ENCODE peak calls at places on chromosomes 11 and 22, in eight cellular contexts. X, F, B, E, T, W, S and M are unnamed samples.

GRCh38 chr11:62491571-62492329 is 54.9 kb downstream of the AHNAK start:
- DNase-seq in T (no peak), X (no peak), B (no peak), S (no peak), W (no peak), F (no peak), E (no peak), M (no peak)

GRCh38 chr22:39664485-39665200 is 94.1 kb downstream of the CACNA1I start:
- DNase-seq in S (no peak), X (no peak), W (no peak), T (no peak), E (no peak), B (no peak), F (no peak), M (no peak)

GRCh38 chr22:20464096-20464614 is 26.5 kb upstream of the SCARF2 start:
- DNase-seq in F (no peak), T (no peak), W (no peak), E (no peak), X (no peak), B (no peak), S (no peak), M (peak; percentile 46)

GRCh38 chr11:47923667-47924066 is 56.7 kb upstream of the PTPRJ start:
- DNase-seq in E (peak; percentile 40), F (peak; percentile 62), W (peak; percentile 44), X (no peak), B (no peak), T (no peak), S (no peak), M (no peak)

GRCh38 chr11:66418168-66418985 is 2.5 kb upstream of the NPAS4 start:
- DNase-seq in S (peak; percentile 78), F (peak; percentile 48), T (peak; percentile 90), W (peak; percentile 94), B (peak; percentile 51), X (peak; percentile 91), E (peak; percentile 80), M (no peak)

GRCh38 chr11:68012843-68013610 is 2.9 kb downstream of the ALDH3B1 start:
- DNase-seq in T (peak; percentile 99), S (peak; percentile 66), E (no peak), W (peak; percentile 93), X (peak; percentile 40), B (no peak), F (no peak), M (peak; percentile 87)

GRCh38 chr11:14422052-14422813 is 63.2 kb upstream of the RRAS2 start:
- DNase-seq in B (peak; percentile 89), T (peak; percentile 97), W (peak; percentile 99), S (peak; percentile 92), X (peak; percentile 89), E (peak; percentile 88), F (peak; percentile 57), M (peak; percentile 81)

GRCh38 chr11:122721964-122722266 is 66.4 kb downstream of the UBASH3B start:
- DNase-seq in F (no peak), B (no peak), E (no peak), T (peak; percentile 90), X (no peak), S (no peak), W (peak; percentile 91), M (no peak)

GRCh38 chr22:23237201-23237798 is 57.0 kb downstream of the BCR start:
- DNase-seq in E (peak; percentile 88), W (peak; percentile 67), X (peak; percentile 75), S (peak; percentile 81), B (no peak), F (peak; percentile 44), T (no peak), M (no peak)

GRCh38 chr11:117490911-117491310 is 163.3 kb downstream of the CEP164 start:
- DNase-seq in W (no peak), T (no peak), S (no peak), F (no peak), E (no peak), B (no peak), X (no peak), M (no peak)

GRCh38 chr11:22337571-22338464 is at the start of gene SLC17A6:
- DNase-seq in X (no peak), T (peak; percentile 57), B (no peak), E (no peak), S (no peak), W (peak; percentile 27), F (no peak), M (no peak)

GRCh38 chr11:10937416-10937815 is 79.6 kb upstream of the ZBED5 start:
- DNase-seq in B (no peak), W (no peak), E (no peak), F (no peak), S (no peak), T (no peak), X (no peak), M (no peak)

GRCh38 chr11:97140885-97141494 is 751.2 kb downstream of the JRKL start:
- DNase-seq in S (no peak), E (no peak), B (no peak), F (no peak), X (no peak), T (peak; percentile 43), W (peak; percentile 14), M (no peak)

GRCh38 chr22:37174964-37175363 is 13.1 kb downstream of the C1QTNF6 start:
- DNase-seq in X (no peak), W (no peak), E (no peak), B (no peak), T (no peak), S (no peak), F (no peak), M (no peak)

GRCh38 chr11:78469905-78470304 is 52.3 kb upstream of the GAB2 start:
- DNase-seq in F (no peak), B (no peak), X (no peak), W (no peak), S (no peak), T (no peak), E (no peak), M (no peak)

DNA sequence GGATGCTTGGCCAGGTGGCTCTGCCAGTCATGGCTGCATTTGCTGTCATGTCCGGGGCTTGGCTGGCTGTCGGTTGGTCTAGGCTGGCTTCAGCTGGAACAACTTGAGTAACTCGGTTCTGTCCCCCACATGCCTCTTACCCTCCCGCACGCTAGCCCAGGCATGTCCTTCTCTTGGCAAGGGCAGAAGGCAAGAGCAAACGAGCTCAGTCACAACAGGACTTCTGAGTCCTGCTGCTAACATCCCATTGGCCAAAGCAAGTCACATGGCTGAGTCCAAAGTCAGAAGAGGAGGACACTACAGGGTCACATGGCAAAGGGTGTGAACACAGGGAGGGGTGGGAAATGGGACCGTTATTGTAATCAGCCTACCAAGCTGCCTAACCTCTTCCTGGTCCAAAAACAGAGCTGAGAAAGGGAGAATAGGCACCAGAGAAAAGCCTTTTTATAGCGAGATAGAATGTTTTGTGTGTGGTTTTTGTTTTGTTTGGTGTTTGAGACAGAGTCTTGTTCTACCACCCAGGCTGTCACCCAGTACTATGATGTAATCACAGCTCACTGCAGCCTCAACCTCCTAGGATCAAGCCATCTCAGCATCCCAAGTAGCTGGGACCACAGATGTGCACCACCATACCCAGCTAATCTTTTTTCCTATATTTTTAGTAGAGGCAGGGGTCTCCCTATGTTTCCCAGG is 81.9 kb downstream of the MN1 start:
- DNase-seq in X (no peak), E (no peak), B (no peak), S (no peak), F (no peak), W (peak; percentile 22), T (no peak), M (peak; percentile 42)
- H3K4me3 ChIP-seq in X (no peak overlapping the region), E (no peak overlapping the region), B (no peak overlapping the region), S (no peak overlapping the region), F (no peak overlapping the region), W (no peak overlapping the region), T (no peak overlapping the region), M (no peak overlapping the region)

DNA sequence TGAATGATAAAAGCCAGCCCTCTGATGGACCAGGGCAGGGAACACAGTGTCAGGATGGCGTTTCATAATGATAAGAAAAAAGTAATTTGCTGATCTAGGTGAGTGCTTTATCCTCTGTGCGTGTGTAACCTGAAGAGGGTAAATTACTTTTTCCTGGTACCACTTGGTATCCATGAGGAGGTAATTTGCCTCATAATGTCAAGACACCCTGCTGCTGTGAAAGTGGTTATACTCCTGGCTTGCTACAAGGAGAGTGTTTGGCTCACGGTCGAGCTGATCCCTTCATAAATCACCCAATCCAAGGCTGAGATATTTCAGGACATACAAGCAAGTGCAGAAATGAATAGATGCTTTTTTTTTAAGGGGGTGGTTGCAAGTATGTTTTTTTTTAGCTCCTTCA is 207.2 kb upstream of the PGR start:
- DNase-seq in F (no peak), T (no peak), B (no peak), E (no peak), X (no peak), S (no peak), W (no peak), M (no peak)
- H3K27ac ChIP-seq in F (no peak overlapping the region), T (no peak overlapping the region), B (no peak overlapping the region), E (no peak overlapping the region), X (no peak overlapping the region), S (no peak overlapping the region), W (no peak overlapping the region), M (no peak overlapping the region)

DNA sequence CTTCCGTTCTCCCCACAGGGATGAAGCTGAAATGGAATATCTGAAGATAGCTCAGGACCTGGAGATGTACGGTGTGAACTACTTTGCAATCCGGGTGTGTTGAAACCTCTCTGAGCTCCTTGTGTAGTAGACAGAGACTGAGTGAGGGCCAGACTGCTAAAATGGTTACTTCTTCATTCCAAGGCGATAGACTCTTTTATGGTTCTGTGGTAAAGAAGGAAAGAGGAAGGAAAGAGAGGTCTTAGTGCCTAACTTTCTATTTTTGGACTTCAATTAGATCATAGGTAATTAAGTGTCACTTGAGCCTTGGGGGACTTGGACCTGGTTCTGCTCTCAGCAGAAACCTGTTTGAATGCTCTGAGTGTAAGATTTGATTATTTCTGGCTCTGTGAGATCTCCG is 54.7 kb downstream of the NF2 start:
- DNase-seq in T (no peak), E (no peak), W (no peak), X (no peak), F (no peak), B (no peak), S (no peak), M (no peak)
- H3K36me3 ChIP-seq in T (peaks cover 40% of the 10 kb centered on the region), E (peaks cover 78% of the 10 kb centered on the region), W (peaks cover 11% of the 10 kb centered on the region), X (peaks cover 2% of the 10 kb centered on the region), F (peaks cover 83% of the 10 kb centered on the region), B (peaks cover 21% of the 10 kb centered on the region), S (no peaks in the 10 kb centered on the region), M (peaks cover 80% of the 10 kb centered on the region)

GRCh38 chr22:32622004-32622761 is 147.6 kb downstream of the FBXO7 start:
- DNase-seq in E (peak; percentile 62), F (no peak), W (peak; percentile 99), B (no peak), X (peak; percentile 57), S (peak; percentile 70), T (no peak), M (no peak)

GRCh38 chr22:32620992-32621391 is 146.4 kb downstream of the FBXO7 start:
- DNase-seq in W (no peak), B (no peak), T (no peak), E (no peak), S (no peak), F (no peak), X (no peak), M (no peak)

GRCh38 chr22:32619614-32620426 is 145.2 kb downstream of the FBXO7 start:
- DNase-seq in W (peak; percentile 87), F (no peak), T (peak; percentile 2), X (peak; percentile 57), E (peak; percentile 64), S (peak; percentile 66), B (no peak), M (no peak)

GRCh38 chr22:32622762-32623147 is 148.1 kb downstream of the FBXO7 start:
- DNase-seq in B (no peak), F (no peak), W (no peak), T (no peak), S (no peak), X (no peak), E (no peak), M (no peak)

DNA sequence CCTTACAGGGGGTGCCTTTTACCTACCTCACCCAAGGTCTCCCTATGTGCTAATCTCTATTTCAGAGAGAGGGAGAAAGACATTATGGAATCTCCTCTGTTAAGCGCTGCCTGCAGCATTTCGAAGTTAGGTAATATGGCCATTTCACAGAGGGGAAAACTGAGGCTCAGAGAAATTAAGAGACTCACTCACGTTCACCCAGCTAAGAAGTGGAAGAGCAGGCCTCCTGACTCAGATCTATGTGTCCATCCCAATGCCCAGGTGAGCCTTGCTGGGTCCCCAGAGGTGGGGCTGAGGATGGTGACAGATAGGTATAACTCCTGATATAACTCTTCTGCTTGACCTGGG is 147.0 kb downstream of the FBXO7 start:
- DNase-seq in T (no peak), W (no peak), F (no peak), B (no peak), E (no peak), S (no peak), X (no peak), M (no peak)
- H3K4me3 ChIP-seq in T (no peak overlapping the region), W (no peak overlapping the region), F (no peak overlapping the region), B (no peak overlapping the region), E (peak overlapping the region; percentile 20), S (no peak overlapping the region), X (no peak overlapping the region), M (no peak overlapping the region)